ENCODE peak calls at places on chromosomes 16 and 17, in four cellular contexts. F is brain microvascular endothelial cell; R is OCI-LY7; Y is CD8-positive, alpha-beta T cell. V is an unnamed sample.

GRCh38 chr16:77195411-77195810 is 3.8 kb upstream of the SYCE1L start:
- DNase-seq in F (no peak), R (no peak), Y (no peak), V (no peak)

GRCh38 chr17:77280304-77280910 is 139.6 kb downstream of the SEC14L1 start:
- DNase-seq in F (no peak), R (no peak), Y (no peak), V (no peak)

GRCh38 chr16:49486350-49486749 is 112.7 kb downstream of the C16orf78 start:
- DNase-seq in F (no peak), R (no peak), Y (no peak), V (no peak)

GRCh38 chr16:47528431-47528830 is 67.3 kb downstream of the PHKB start:
- DNase-seq in F (no peak), R (no peak), Y (no peak), V (no peak)

GRCh38 chr17:75849304-75849695 is 5.1 kb upstream of the UNC13D start:
- DNase-seq in F (no peak), R (no peak), Y (no peak), V (no peak)

GRCh38 chr17:42845918-42846593 is 1.7 kb downstream of the AOC2 start:
- DNase-seq in F (no peak), R (no peak), Y (no peak), V (no peak)

GRCh38 chr16:85173077-85173980 is 61.1 kb upstream of the CIBAR2 start:
- DNase-seq in F (peak), R (no peak), Y (no peak), V (no peak)

GRCh38 chr16:57938936-57939871 is 31.7 kb downstream of the CNGB1 start:
- DNase-seq in F (peak), R (no peak), Y (no peak), V (no peak)

GRCh38 chr16:70739389-70739788 is 53.5 kb upstream of the MTSS2 start:
- DNase-seq in F (no peak), R (no peak), Y (no peak), V (no peak)

GRCh38 chr17:12078791-12079190 is 58.1 kb downstream of the MAP2K4 start:
- DNase-seq in F (peak), R (no peak), Y (no peak), V (no peak)

GRCh38 chr17:68033636-68034451 is 1.7 kb upstream of the KPNA2 start:
- DNase-seq in F (peak), R (peak), Y (no peak), V (no peak)

GRCh38 chr17:28861393-28862203 is 6.8 kb downstream of the ERAL1 start:
- DNase-seq in F (no peak), R (no peak), Y (no peak), V (no peak)

GRCh38 chr16:5604770-5605169 is 507.2 kb upstream of the EEF2KMT start:
- DNase-seq in F (no peak), R (peak), Y (no peak), V (peak)

GRCh38 chr17:55825213-55825612 is 74.4 kb downstream of the PCTP start:
- DNase-seq in F (no peak), R (peak), Y (no peak), V (peak)

GRCh38 chr16:81410643-81411235 is 33.9 kb upstream of the CMIP start:
- DNase-seq in F (no peak), R (peak), Y (no peak), V (no peak)

GRCh38 chr17:3794890-3795757 is 5.9 kb downstream of the ITGAE start:
- DNase-seq in F (peak), R (peak), Y (peak), V (peak)

GRCh38 chr16:86343111-86343642 is 167.2 kb upstream of the FOXF1 start:
- DNase-seq in F (peak), R (no peak), Y (no peak), V (no peak)

GRCh38 chr17:633133-633532 is 81.5 kb downstream of the VPS53 start:
- DNase-seq in F (no peak), R (no peak), Y (no peak), V (no peak)

GRCh38 chr17:80034977-80035686 is 540 bp downstream of the TBC1D16 start:
- DNase-seq in F (peak), R (no peak), Y (peak), V (peak)

GRCh38 chr17:80995131-80995530 is 3.5 kb downstream of the CHMP6 start:
- DNase-seq in F (no peak), R (no peak), Y (no peak), V (no peak)

GRCh38 chr17:82647593-82648164 is 565 bp downstream of the WDR45B start:
- DNase-seq in F (no peak), R (peak), Y (peak), V (peak)

DNA sequence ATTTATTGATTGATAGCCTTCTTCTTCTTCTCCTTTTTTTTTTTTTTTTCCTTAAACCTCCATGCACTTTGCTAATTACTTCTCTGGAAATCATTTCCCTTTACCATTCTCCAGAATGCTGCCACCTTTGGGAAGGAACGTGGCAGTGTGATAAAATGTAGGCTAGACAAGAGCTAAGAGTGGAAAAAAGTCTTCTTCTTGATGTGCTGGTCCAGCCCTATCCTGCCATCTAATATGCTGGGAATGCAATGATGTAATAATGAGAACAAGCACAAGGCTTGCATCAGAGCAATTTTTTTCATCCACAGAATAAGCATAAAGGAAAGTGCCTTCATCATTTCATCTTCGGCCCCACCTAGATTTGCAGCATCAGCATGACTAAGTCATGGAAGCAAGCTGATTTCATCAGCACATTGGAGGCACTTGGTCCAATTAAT is 128.7 kb upstream of the ZFHX3 start:
- DNase-seq in F (peak), R (no peak), Y (no peak), V (no peak)
- TF ChIP-seq CTCF in F (peak), R (no peak), Y (no peak), V (no peak)

DNA sequence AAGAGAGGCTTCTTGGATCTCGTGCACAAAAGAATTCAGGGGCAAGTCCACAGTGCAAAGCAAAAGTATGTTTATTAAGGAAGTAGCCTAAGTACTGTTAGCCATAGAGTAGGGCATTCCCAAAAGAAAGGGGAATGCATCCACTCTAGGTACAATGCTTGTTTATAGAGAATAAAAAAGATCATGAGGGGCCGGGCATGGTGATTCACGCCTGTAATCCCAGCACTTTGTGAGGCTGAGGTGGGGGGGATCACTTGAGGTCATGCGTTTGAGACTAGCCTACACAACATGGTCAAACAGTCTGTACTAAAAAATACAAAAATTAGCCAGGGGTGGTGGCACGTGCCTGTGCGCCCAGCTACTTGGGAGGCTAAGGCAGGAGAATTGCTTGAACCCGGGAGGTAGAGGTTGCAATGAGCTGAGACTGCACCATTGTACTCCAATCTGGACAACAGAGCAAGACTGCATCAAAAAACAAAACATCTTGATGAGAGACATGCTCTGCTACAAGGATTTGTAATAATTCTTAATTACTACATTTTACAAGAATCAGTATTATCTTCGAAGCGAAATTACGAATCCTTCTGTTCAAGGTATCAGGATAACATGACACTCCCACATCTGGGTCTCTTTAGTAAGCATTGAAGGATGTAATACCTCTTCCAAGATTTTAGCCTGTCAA is 191.6 kb downstream of the CPPED1 start:
- DNase-seq in F (no peak), R (no peak), Y (no peak), V (no peak)
- H3K4me3 ChIP-seq in F (no peak), R (no peak), Y (no peak), V (no peak)

GRCh38 chr17:63984651-63985386 is 12.1 kb upstream of the SCN4A start:
- DNase-seq in F (peak), R (no peak), Y (peak), V (peak)

GRCh38 chr17:63986842-63987615 is 11.1 kb upstream of the PRR29 start:
- DNase-seq in F (no peak), R (no peak), Y (no peak), V (no peak)

GRCh38 chr17:63984206-63984605 is 11.5 kb upstream of the SCN4A start:
- DNase-seq in F (no peak), R (no peak), Y (no peak), V (no peak)

GRCh38 chr17:63983326-63983725 is 10.6 kb upstream of the SCN4A start:
- DNase-seq in F (no peak), R (no peak), Y (no peak), V (no peak)

GRCh38 chr17:63985387-63986140 is 12.6 kb upstream of the PRR29 start:
- DNase-seq in F (no peak), R (no peak), Y (no peak), V (no peak)
- TF ChIP-seq CTCF in F (peak), R (peak), Y (no peak), V (peak)

GRCh38 chr17:69561462-69561861 is 147.0 kb downstream of the MAP2K6 start:
- DNase-seq in F (no peak), R (no peak), Y (no peak), V (no peak)

GRCh38 chr17:69555056-69555455 is 140.6 kb downstream of the MAP2K6 start:
- DNase-seq in F (no peak), R (no peak), Y (no peak), V (no peak)

GRCh38 chr17:69560987-69561441 is 146.5 kb downstream of the MAP2K6 start:
- DNase-seq in F (no peak), R (no peak), Y (no peak), V (no peak)

GRCh38 chr17:69558796-69559195 is 144.3 kb downstream of the MAP2K6 start:
- DNase-seq in F (no peak), R (no peak), Y (no peak), V (no peak)

GRCh38 chr17:69557339-69557738 is 142.8 kb downstream of the MAP2K6 start:
- DNase-seq in F (no peak), R (no peak), Y (no peak), V (no peak)
- H3K4me3 ChIP-seq in F (no peak), R (no peak), Y (no peak), V (no peak)

GRCh38 chr16:28276301-28276700 is 16.0 kb upstream of the SBK1 start:
- DNase-seq in F (no peak), R (no peak), Y (no peak), V (no peak)
- TF ChIP-seq CTCF in F (no peak), R (no peak), Y (no peak), V (no peak)

GRCh38 chr17:50177983-50178834 is 12.4 kb downstream of the SGCA start:
- DNase-seq in F (peak), R (peak), Y (peak), V (peak)
- H3K4me3 ChIP-seq in F (no peak), R (no peak), Y (no peak), V (no peak)

GRCh38 chr16:7025616-7026190 is 306.9 kb upstream of the RBFOX1 start:
- DNase-seq in F (peak), R (peak), Y (no peak), V (peak)
- TF ChIP-seq CTCF in F (peak), R (peak), Y (no peak), V (peak)